ENCODE peak calls at places on chromosomes 7 and 10, in six cellular contexts. Y is memory B cell; F is activated CD4-positive, alpha-beta T cell treated with anti-CD3 and anti-CD28 coated beads, Interleukin-2, amount 50 U/mL, for 1 hour; I is fibroblast of lung; G is neural crest cell; P is T-helper 17 cell. T is an unnamed sample.

GRCh38 chr10:59126277-59126676 is 50.2 kb upstream of the PHYHIPL start:
- DNase-seq in P (no peak), F (no peak), G (no peak), I (no peak), Y (no peak), T (no peak)

GRCh38 chr10:131882590-131883451 is 18.0 kb upstream of the PPP2R2D start:
- DNase-seq in G (no peak), I (no peak), Y (no peak), F (no peak), P (no peak), T (no peak)

GRCh38 chr10:21533577-21534475 is at the start of gene MLLT10:
- DNase-seq in G (peak), P (peak), F (peak), Y (peak), I (peak), T (peak)

GRCh38 chr7:36663481-36663880 is 60.8 kb downstream of the AOAH start:
- DNase-seq in P (no peak), G (no peak), F (no peak), I (peak), Y (no peak), T (no peak)

GRCh38 chr10:61692447-61692846 is 29.7 kb downstream of the CABCOCO1 start:
- DNase-seq in P (no peak), I (no peak), G (no peak), Y (no peak), F (no peak), T (no peak)

GRCh38 chr10:127790165-127790564 is 53.2 kb downstream of the FOXI2 start:
- DNase-seq in F (no peak), Y (no peak), I (no peak), P (no peak), G (no peak), T (no peak)

GRCh38 chr10:118595064-118595420 is 406 bp downstream of the PRLHR start:
- DNase-seq in P (no peak), F (no peak), Y (no peak), I (no peak), G (no peak), T (no peak)

GRCh38 chr10:44125879-44126675 is 258.8 kb downstream of the CXCL12 start:
- DNase-seq in I (peak), Y (no peak), P (no peak), G (no peak), F (no peak), T (no peak)

GRCh38 chr10:119292968-119293367 is 85.6 kb downstream of the GRK5 start:
- DNase-seq in G (no peak), I (no peak), P (no peak), F (no peak), Y (no peak), T (no peak)

GRCh38 chr7:50418526-50418925 is 31.6 kb downstream of the FIGNL1 start:
- DNase-seq in F (no peak), I (no peak), Y (no peak), G (no peak), P (no peak), T (no peak)

GRCh38 chr10:102381983-102382382 is 13.5 kb upstream of the NFKB2 start:
- DNase-seq in I (no peak), G (no peak), F (no peak), Y (no peak), P (no peak), T (no peak)

GRCh38 chr7:148543-148931 is 43.8 kb upstream of the FAM20C start:
- DNase-seq in I (no peak), G (no peak), F (no peak), P (no peak), Y (no peak), T (no peak)

GRCh38 chr7:67137464-67137863 is 140.8 kb downstream of the TYW1 start:
- DNase-seq in Y (no peak), P (no peak), G (no peak), I (no peak), F (no peak), T (no peak)

GRCh38 chr10:74103560-74104248 is 46.9 kb downstream of the AP3M1 start:
- DNase-seq in F (no peak), G (no peak), Y (no peak), P (no peak), I (peak), T (no peak)

GRCh38 chr10:15588635-15589081 is 131.1 kb downstream of the ITGA8 start:
- DNase-seq in P (no peak), I (no peak), Y (no peak), F (no peak), G (no peak), T (no peak)

GRCh38 chr10:48245977-48246376 is 28.5 kb downstream of the FRMPD2 start:
- DNase-seq in Y (no peak), P (no peak), F (no peak), G (no peak), I (no peak), T (no peak)

GRCh38 chr7:127845497-127846214 is 185.6 kb downstream of the LRRC4 start:
- DNase-seq in I (no peak), F (no peak), Y (no peak), G (no peak), P (no peak), T (no peak)

GRCh38 chr7:33706666-33707194 is 198.6 kb upstream of the BMPER start:
- DNase-seq in Y (no peak), F (no peak), G (no peak), I (no peak), P (no peak), T (no peak)

GRCh38 chr7:149071641-149072437 is 18.7 kb downstream of the ZNF786 start:
- DNase-seq in P (peak), F (peak), G (peak), Y (no peak), I (peak), T (peak)

GRCh38 chr7:116689787-116690186 is 17.8 kb downstream of the MET start:
- DNase-seq in Y (no peak), I (no peak), F (no peak), G (no peak), P (no peak), T (no peak)

GRCh38 chr7:36526720-36527548 is 137.3 kb downstream of the ANLN start:
- DNase-seq in P (no peak), F (no peak), G (no peak), I (peak), Y (no peak), T (peak)

GRCh38 chr10:57015595-57016303 is 654.7 kb upstream of the ZWINT start:
- DNase-seq in I (no peak), F (no peak), Y (no peak), G (no peak), P (no peak), T (no peak)

GRCh38 chr7:149885191-149886017 is 11.6 kb downstream of the ATP6V0E2 start:
- DNase-seq in I (no peak), Y (peak), P (no peak), F (no peak), G (no peak), T (no peak)

GRCh38 chr10:126500185-126500584 is 111.9 kb upstream of the ADAM12 start:
- DNase-seq in Y (no peak), I (no peak), F (no peak), G (no peak), P (no peak), T (no peak)

GRCh38 chr7:73891178-73891885 is 30.4 kb downstream of the TMEM270 start:
- DNase-seq in F (no peak), P (no peak), Y (no peak), G (no peak), I (no peak), T (no peak)

GRCh38 chr7:84412161-84412969 is 217.8 kb upstream of the SEMA3A start:
- DNase-seq in I (peak), F (no peak), Y (no peak), G (no peak), P (no peak), T (no peak)

GRCh38 chr10:120980316-120980975 is 129.3 kb downstream of the WDR11 start:
- DNase-seq in I (no peak), Y (no peak), F (no peak), G (no peak), P (no peak), T (no peak)

GRCh38 chr7:139820089-139820488 is 9.0 kb upstream of the TBXAS1 start:
- DNase-seq in Y (no peak), P (no peak), I (no peak), G (no peak), F (no peak), T (no peak)

GRCh38 chr7:1670894-1671875 is 1.1 kb downstream of the ELFN1 start:
- DNase-seq in I (no peak), F (no peak), Y (no peak), G (no peak), P (no peak), T (peak)

GRCh38 chr10:130541090-130541489 is 404.9 kb downstream of the GLRX3 start:
- DNase-seq in P (no peak), G (no peak), I (no peak), F (no peak), Y (no peak), T (no peak)

GRCh38 chr7:80508440-80508839 is 3.4 kb downstream of the GNAT3 start:
- DNase-seq in G (no peak), Y (no peak), P (no peak), F (no peak), I (peak), T (no peak)

GRCh38 chr7:25392571-25393338 is 164.5 kb upstream of the NPVF start:
- DNase-seq in I (peak), P (no peak), F (no peak), G (no peak), Y (no peak), T (no peak)

GRCh38 chr7:108287857-108288256 is 157.7 kb upstream of the LAMB4 start:
- DNase-seq in Y (no peak), F (no peak), P (no peak), I (no peak), G (no peak), T (no peak)

T was measured in T-helper 1 cell.